ENCODE peak calls at places on chromosomes 11 and 22, in four cellular contexts. D, H, E and P are unnamed samples.

GRCh38 chr11:95923441-95923729 is 522 bp downstream of the MTMR2 start:
- DNase-seq in D (peak; percentile 31), H (no peak), E (no peak), P (no peak)

GRCh38 chr11:70174846-70175764 is 28.0 kb upstream of the FADD start:
- DNase-seq in D (no peak), H (no peak), E (no peak), P (no peak)

GRCh38 chr11:134171951-134172350 is 51.8 kb downstream of the NCAPD3 start:
- DNase-seq in D (no peak), H (no peak), E (no peak), P (no peak)

GRCh38 chr11:65572356-65573043 is at the start of gene FAM89B:
- DNase-seq in D (peak; percentile 95), H (peak; percentile 90), E (peak; percentile 90), P (no peak)

GRCh38 chr22:27851974-27852713 is 50.6 kb upstream of the MN1 start:
- DNase-seq in D (no peak), H (no peak), E (no peak), P (no peak)

GRCh38 chr11:69088676-69089146 is 40.0 kb downstream of the TPCN2 start:
- DNase-seq in D (peak; percentile 73), H (peak; percentile 53), E (peak; percentile 56), P (no peak)

GRCh38 chr11:122931510-122931909 is 49.0 kb downstream of the JHY start:
- DNase-seq in D (no peak), H (no peak), E (no peak), P (no peak)

GRCh38 chr11:37409124-37409523 is 811.1 kb upstream of the RAG2 start:
- DNase-seq in D (no peak), H (no peak), E (no peak), P (no peak)

GRCh38 chr11:94400839-94401772 is at the start of gene GPR83:
- DNase-seq in D (no peak), H (no peak), E (no peak), P (no peak)